ENCODE peak calls at places on chromosomes 7 and 10, in nine cellular contexts. J, U, R, I, T, Z, N, O and E are unnamed samples.

GRCh38 chr7:23295401-23295697 is 3.8 kb upstream of the MALSU1 start:
- DNase-seq in J (no peak), U (no peak), R (no peak), I (no peak), T (peak), Z (no peak), N (no peak), O (no peak), E (no peak)

GRCh38 chr10:48634984-48635557 is 30.2 kb upstream of the ARHGAP22 start:
- DNase-seq in J (no peak), U (no peak), R (no peak), I (no peak), T (no peak), Z (no peak), N (no peak), O (no peak), E (no peak)

GRCh38 chr7:13447637-13448036 is 541.8 kb downstream of the ETV1 start:
- DNase-seq in J (no peak), U (no peak), R (no peak), I (no peak), T (no peak), Z (no peak), N (no peak), O (no peak), E (no peak)

GRCh38 chr10:125159932-125160855 is at the start of gene CTBP2:
- DNase-seq in J (no peak), U (peak), R (no peak), I (no peak), T (peak), Z (no peak), N (no peak), O (no peak), E (peak)

GRCh38 chr7:68070992-68071391 is 1074.4 kb downstream of the TYW1 start:
- DNase-seq in J (no peak), U (no peak), R (no peak), I (no peak), T (no peak), Z (no peak), N (no peak), O (no peak), E (no peak)

GRCh38 chr7:44185729-44186128 is 3.5 kb downstream of the GCK start:
- DNase-seq in J (no peak), U (no peak), R (no peak), I (no peak), T (no peak), Z (no peak), N (no peak), O (no peak), E (no peak)

GRCh38 chr10:59675812-59676211 is 33.8 kb downstream of the SLC16A9 start:
- DNase-seq in J (no peak), U (no peak), R (no peak), I (no peak), T (peak), Z (no peak), N (no peak), O (no peak), E (no peak)

GRCh38 chr10:11449761-11450160 is 161.7 kb downstream of the USP6NL start:
- DNase-seq in J (no peak), U (no peak), R (no peak), I (no peak), T (no peak), Z (no peak), N (no peak), O (no peak), E (no peak)

GRCh38 chr7:82109288-82109687 is 334.3 kb downstream of the CACNA2D1 start:
- DNase-seq in J (no peak), U (no peak), R (no peak), I (no peak), T (no peak), Z (no peak), N (no peak), O (no peak), E (no peak)

GRCh38 chr7:2108501-2109250 is 124.1 kb downstream of the MAD1L1 start:
- DNase-seq in J (no peak), U (no peak), R (no peak), I (no peak), T (peak), Z (no peak), N (no peak), O (no peak), E (no peak)

GRCh38 chr10:86871563-86872183 is 85.7 kb downstream of the MMRN2 start:
- DNase-seq in J (no peak), U (no peak), R (no peak), I (no peak), T (peak), Z (no peak), N (no peak), O (no peak), E (no peak)

GRCh38 chr10:42982886-42983594 is 93.8 kb upstream of the RET start:
- DNase-seq in J (no peak), U (no peak), R (no peak), I (no peak), T (no peak), Z (no peak), N (no peak), O (no peak), E (no peak)

GRCh38 chr7:158001621-158002320 is 585.9 kb downstream of the PTPRN2 start:
- DNase-seq in J (no peak), U (no peak), R (no peak), I (no peak), T (no peak), Z (no peak), N (no peak), O (no peak), E (no peak)

GRCh38 chr10:121404611-121405010 is 193.6 kb downstream of the FGFR2 start:
- DNase-seq in J (no peak), U (no peak), R (no peak), I (no peak), T (no peak), Z (no peak), N (no peak), O (no peak), E (no peak)

GRCh38 chr7:128697301-128697905 is 25.3 kb downstream of the GARIN1A start:
- DNase-seq in J (peak), U (peak), R (peak), I (peak), T (peak), Z (no peak), N (peak), O (peak), E (peak)

GRCh38 chr7:464177-464711 is 55.4 kb downstream of the PDGFA start:
- DNase-seq in J (no peak), U (peak), R (no peak), I (no peak), T (no peak), Z (no peak), N (no peak), O (no peak), E (no peak)

GRCh38 chr7:30865821-30866220 is 45.8 kb upstream of the AQP1 start:
- DNase-seq in J (no peak), U (no peak), R (no peak), I (no peak), T (no peak), Z (no peak), N (no peak), O (no peak), E (no peak)

GRCh38 chr7:16431646-16432424 is 10.5 kb upstream of the CRPPA start:
- DNase-seq in J (no peak), U (no peak), R (peak), I (peak), T (peak), Z (no peak), N (peak), O (no peak), E (peak)

GRCh38 chr7:64905133-64905532 is 2.1 kb downstream of the ZNF273 start:
- DNase-seq in J (no peak), U (no peak), R (no peak), I (no peak), T (no peak), Z (no peak), N (no peak), O (no peak), E (no peak)

GRCh38 chr7:10815546-10815945 is 158.1 kb upstream of the PHF14 start:
- DNase-seq in J (no peak), U (no peak), R (no peak), I (no peak), T (no peak), Z (no peak), N (no peak), O (no peak), E (no peak)

GRCh38 chr7:55521543-55522267 is 50.6 kb downstream of the VOPP1 start:
- DNase-seq in J (no peak), U (no peak), R (no peak), I (no peak), T (no peak), Z (no peak), N (no peak), O (no peak), E (no peak)

GRCh38 chr10:79077488-79078173 is 8.9 kb downstream of the ZMIZ1 start:
- DNase-seq in J (no peak), U (no peak), R (no peak), I (no peak), T (no peak), Z (no peak), N (no peak), O (no peak), E (no peak)

GRCh38 chr10:14556285-14556956 is 218.3 kb downstream of the FAM107B start:
- DNase-seq in J (no peak), U (no peak), R (no peak), I (peak), T (peak), Z (no peak), N (no peak), O (no peak), E (peak)

GRCh38 chr10:63702107-63702506 is 180.9 kb downstream of the REEP3 start:
- DNase-seq in J (no peak), U (no peak), R (no peak), I (no peak), T (no peak), Z (no peak), N (no peak), O (no peak), E (no peak)

GRCh38 chr10:129548534-129549130 is 81.6 kb downstream of the MGMT start:
- DNase-seq in J (no peak), U (no peak), R (no peak), I (no peak), T (no peak), Z (no peak), N (no peak), O (no peak), E (no peak)

GRCh38 chr10:125158528-125159485 is 1.6 kb downstream of the CTBP2 start:
- DNase-seq in J (no peak), U (peak), R (no peak), I (no peak), T (peak), Z (no peak), N (no peak), O (no peak), E (peak)

GRCh38 chr7:135175931-135176330 is 5.4 kb upstream of the CYREN start:
- DNase-seq in J (no peak), U (no peak), R (no peak), I (no peak), T (no peak), Z (peak), N (no peak), O (no peak), E (no peak)

GRCh38 chr7:117572826-117573620 is 93.2 kb downstream of the CFTR start:
- DNase-seq in J (no peak), U (no peak), R (no peak), I (no peak), T (no peak), Z (no peak), N (no peak), O (no peak), E (no peak)

GRCh38 chr10:91023708-91024438 is 103.0 kb upstream of the ANKRD1 start:
- DNase-seq in J (no peak), U (no peak), R (no peak), I (no peak), T (no peak), Z (no peak), N (no peak), O (no peak), E (no peak)